ENCODE peak calls at places on chromosomes 4 and X, in ten cellular contexts. One of them, this sample, is unnamed.

GRCh38 chr4:70632028-70632427 is 3.5 kb downstream of the ENAM start:
- DNase-seq in RPMI8226: no peak
- DNase-seq in stimulated activated CD4-positive, alpha-beta T cell treated with anti-CD3 and anti-CD28 coated beads, Interleukin-15, amount 100 ng/mL, for 1 hour: no peak
- DNase-seq in hepatocyte: no peak
- DNase-seq in lung microvascular endothelial cell: peak; percentile 47
- DNase-seq in OCI-M1: no peak
- DNase-seq in foreskin fibroblast: peak; percentile 21
- DNase-seq in WERI-Rb-1: no peak
- DNase-seq in ELF-1: no peak
- DNase-seq in fibroblast of lung: peak; percentile 39
- DNase-seq in this sample: no peak

GRCh38 chr4:55358668-55359067 is 12.6 kb downstream of the SRD5A3 start:
- DNase-seq in RPMI8226: no peak
- DNase-seq in stimulated activated CD4-positive, alpha-beta T cell treated with anti-CD3 and anti-CD28 coated beads, Interleukin-15, amount 100 ng/mL, for 1 hour: no peak
- DNase-seq in fibroblast of lung: peak; percentile 84
- DNase-seq in hepatocyte: no peak
- DNase-seq in lung microvascular endothelial cell: no peak
- DNase-seq in ELF-1: no peak
- DNase-seq in foreskin fibroblast: peak; percentile 73
- DNase-seq in WERI-Rb-1: no peak
- DNase-seq in OCI-M1: peak; percentile 74
- DNase-seq in this sample: peak; percentile 84

GRCh38 chrX:526295-527224 is 104.0 kb upstream of the SHOX start:
- DNase-seq in WERI-Rb-1: no peak
- DNase-seq in OCI-M1: no peak
- DNase-seq in RPMI8226: no peak
- DNase-seq in foreskin fibroblast: no peak
- DNase-seq in stimulated activated CD4-positive, alpha-beta T cell treated with anti-CD3 and anti-CD28 coated beads, Interleukin-15, amount 100 ng/mL, for 1 hour: no peak
- DNase-seq in ELF-1: peak; percentile 68
- DNase-seq in fibroblast of lung: no peak
- DNase-seq in lung microvascular endothelial cell: no peak
- DNase-seq in hepatocyte: peak; percentile 21
- DNase-seq in this sample: no peak

GRCh38 chr4:172127168-172127567 is 314.0 kb downstream of the GALNTL6 start:
- DNase-seq in RPMI8226: no peak
- DNase-seq in WERI-Rb-1: no peak
- DNase-seq in stimulated activated CD4-positive, alpha-beta T cell treated with anti-CD3 and anti-CD28 coated beads, Interleukin-15, amount 100 ng/mL, for 1 hour: no peak
- DNase-seq in foreskin fibroblast: no peak
- DNase-seq in OCI-M1: no peak
- DNase-seq in hepatocyte: no peak
- DNase-seq in fibroblast of lung: no peak
- DNase-seq in ELF-1: no peak
- DNase-seq in lung microvascular endothelial cell: no peak
- DNase-seq in this sample: no peak

GRCh38 chr4:87092389-87093141 is 127.9 kb downstream of the KLHL8 start:
- DNase-seq in OCI-M1: peak; percentile 71
- DNase-seq in ELF-1: no peak
- DNase-seq in foreskin fibroblast: peak; percentile 94
- DNase-seq in RPMI8226: peak; percentile 22
- DNase-seq in hepatocyte: peak; percentile 82
- DNase-seq in stimulated activated CD4-positive, alpha-beta T cell treated with anti-CD3 and anti-CD28 coated beads, Interleukin-15, amount 100 ng/mL, for 1 hour: no peak
- DNase-seq in WERI-Rb-1: no peak
- DNase-seq in lung microvascular endothelial cell: peak; percentile 67
- DNase-seq in fibroblast of lung: peak; percentile 82
- DNase-seq in this sample: peak; percentile 55

GRCh38 chr4:156553659-156554058 is 417.9 kb downstream of the PDGFC start:
- DNase-seq in OCI-M1: peak; percentile 67
- DNase-seq in ELF-1: no peak
- DNase-seq in hepatocyte: no peak
- DNase-seq in WERI-Rb-1: no peak
- DNase-seq in lung microvascular endothelial cell: no peak
- DNase-seq in foreskin fibroblast: no peak
- DNase-seq in RPMI8226: no peak
- DNase-seq in fibroblast of lung: no peak
- DNase-seq in stimulated activated CD4-positive, alpha-beta T cell treated with anti-CD3 and anti-CD28 coated beads, Interleukin-15, amount 100 ng/mL, for 1 hour: no peak
- DNase-seq in this sample: no peak

GRCh38 chr4:6329478-6330383 is 60.1 kb downstream of the WFS1 start:
- DNase-seq in OCI-M1: no peak
- DNase-seq in WERI-Rb-1: no peak
- DNase-seq in lung microvascular endothelial cell: no peak
- DNase-seq in ELF-1: no peak
- DNase-seq in RPMI8226: no peak
- DNase-seq in foreskin fibroblast: no peak
- DNase-seq in fibroblast of lung: no peak
- DNase-seq in hepatocyte: no peak
- DNase-seq in stimulated activated CD4-positive, alpha-beta T cell treated with anti-CD3 and anti-CD28 coated beads, Interleukin-15, amount 100 ng/mL, for 1 hour: no peak
- DNase-seq in this sample: no peak

GRCh38 chrX:103585421-103586313 is at the start of gene TCEAL4:
- DNase-seq in foreskin fibroblast: no peak
- DNase-seq in lung microvascular endothelial cell: peak; percentile 56
- DNase-seq in fibroblast of lung: peak; percentile 23
- DNase-seq in ELF-1: peak; percentile 53
- DNase-seq in hepatocyte: peak; percentile 74
- DNase-seq in WERI-Rb-1: peak; percentile 47
- DNase-seq in OCI-M1: peak; percentile 44
- DNase-seq in RPMI8226: peak; percentile 49
- DNase-seq in stimulated activated CD4-positive, alpha-beta T cell treated with anti-CD3 and anti-CD28 coated beads, Interleukin-15, amount 100 ng/mL, for 1 hour: peak; percentile 24
- DNase-seq in this sample: no peak

GRCh38 chr4:183797445-183798248 is 107.5 kb upstream of the STOX2 start:
- DNase-seq in WERI-Rb-1: peak; percentile 71
- DNase-seq in stimulated activated CD4-positive, alpha-beta T cell treated with anti-CD3 and anti-CD28 coated beads, Interleukin-15, amount 100 ng/mL, for 1 hour: no peak
- DNase-seq in fibroblast of lung: peak; percentile 14
- DNase-seq in hepatocyte: peak; percentile 65
- DNase-seq in ELF-1: peak; percentile 65
- DNase-seq in OCI-M1: no peak
- DNase-seq in RPMI8226: no peak
- DNase-seq in foreskin fibroblast: peak; percentile 8
- DNase-seq in lung microvascular endothelial cell: peak; percentile 30
- DNase-seq in this sample: no peak

GRCh38 chr4:73450398-73451004 is 14.5 kb downstream of the AFP start:
- DNase-seq in hepatocyte: peak; percentile 25
- DNase-seq in ELF-1: peak; percentile 70
- DNase-seq in OCI-M1: no peak
- DNase-seq in stimulated activated CD4-positive, alpha-beta T cell treated with anti-CD3 and anti-CD28 coated beads, Interleukin-15, amount 100 ng/mL, for 1 hour: no peak
- DNase-seq in RPMI8226: no peak
- DNase-seq in WERI-Rb-1: peak; percentile 24
- DNase-seq in fibroblast of lung: peak; percentile 83
- DNase-seq in foreskin fibroblast: peak; percentile 68
- DNase-seq in lung microvascular endothelial cell: peak; percentile 13
- DNase-seq in this sample: peak; percentile 75

GRCh38 chrX:1442016-1442665 is 10.6 kb downstream of the ASMTL start:
- DNase-seq in foreskin fibroblast: no peak
- DNase-seq in fibroblast of lung: no peak
- DNase-seq in RPMI8226: no peak
- DNase-seq in WERI-Rb-1: peak; percentile 2
- DNase-seq in ELF-1: peak; percentile 1
- DNase-seq in stimulated activated CD4-positive, alpha-beta T cell treated with anti-CD3 and anti-CD28 coated beads, Interleukin-15, amount 100 ng/mL, for 1 hour: no peak
- DNase-seq in hepatocyte: no peak
- DNase-seq in OCI-M1: no peak
- DNase-seq in lung microvascular endothelial cell: no peak
- DNase-seq in this sample: no peak

GRCh38 chrX:37926700-37927099 is 79.3 kb upstream of the DYNLT3 start:
- DNase-seq in lung microvascular endothelial cell: peak; percentile 60
- DNase-seq in hepatocyte: peak; percentile 39
- DNase-seq in foreskin fibroblast: peak; percentile 5
- DNase-seq in RPMI8226: peak; percentile 8
- DNase-seq in WERI-Rb-1: no peak
- DNase-seq in OCI-M1: peak; percentile 64
- DNase-seq in stimulated activated CD4-positive, alpha-beta T cell treated with anti-CD3 and anti-CD28 coated beads, Interleukin-15, amount 100 ng/mL, for 1 hour: no peak
- DNase-seq in ELF-1: no peak
- DNase-seq in fibroblast of lung: peak; percentile 57
- DNase-seq in this sample: peak; percentile 15

GRCh38 chrX:74133156-74133796 is 170.7 kb upstream of the ZCCHC13 start:
- DNase-seq in WERI-Rb-1: no peak
- DNase-seq in hepatocyte: peak; percentile 86
- DNase-seq in stimulated activated CD4-positive, alpha-beta T cell treated with anti-CD3 and anti-CD28 coated beads, Interleukin-15, amount 100 ng/mL, for 1 hour: no peak
- DNase-seq in RPMI8226: peak; percentile 58
- DNase-seq in OCI-M1: peak; percentile 72
- DNase-seq in foreskin fibroblast: peak; percentile 28
- DNase-seq in lung microvascular endothelial cell: peak; percentile 81
- DNase-seq in fibroblast of lung: peak; percentile 79
- DNase-seq in ELF-1: peak; percentile 71
- DNase-seq in this sample: peak; percentile 43

GRCh38 chr4:21678711-21679110 is 269.9 kb downstream of the KCNIP4 start:
- DNase-seq in stimulated activated CD4-positive, alpha-beta T cell treated with anti-CD3 and anti-CD28 coated beads, Interleukin-15, amount 100 ng/mL, for 1 hour: no peak
- DNase-seq in WERI-Rb-1: no peak
- DNase-seq in hepatocyte: no peak
- DNase-seq in OCI-M1: no peak
- DNase-seq in ELF-1: no peak
- DNase-seq in fibroblast of lung: no peak
- DNase-seq in lung microvascular endothelial cell: no peak
- DNase-seq in foreskin fibroblast: no peak
- DNase-seq in RPMI8226: no peak
- DNase-seq in this sample: no peak

GRCh38 chr4:43816107-43816506 is 632.5 kb downstream of the KCTD8 start:
- DNase-seq in OCI-M1: no peak
- DNase-seq in stimulated activated CD4-positive, alpha-beta T cell treated with anti-CD3 and anti-CD28 coated beads, Interleukin-15, amount 100 ng/mL, for 1 hour: no peak
- DNase-seq in RPMI8226: no peak
- DNase-seq in fibroblast of lung: no peak
- DNase-seq in WERI-Rb-1: no peak
- DNase-seq in lung microvascular endothelial cell: no peak
- DNase-seq in ELF-1: no peak
- DNase-seq in hepatocyte: no peak
- DNase-seq in foreskin fibroblast: no peak
- DNase-seq in this sample: no peak

GRCh38 chr4:110681381-110681780 is 58.5 kb upstream of the PITX2 start:
- DNase-seq in foreskin fibroblast: no peak
- DNase-seq in RPMI8226: no peak
- DNase-seq in OCI-M1: peak; percentile 6
- DNase-seq in fibroblast of lung: no peak
- DNase-seq in hepatocyte: peak; percentile 24
- DNase-seq in WERI-Rb-1: no peak
- DNase-seq in ELF-1: peak; percentile 10
- DNase-seq in lung microvascular endothelial cell: no peak
- DNase-seq in stimulated activated CD4-positive, alpha-beta T cell treated with anti-CD3 and anti-CD28 coated beads, Interleukin-15, amount 100 ng/mL, for 1 hour: no peak
- DNase-seq in this sample: no peak

GRCh38 chr4:185004562-185005208 is 13.6 kb upstream of the HELT start:
- DNase-seq in hepatocyte: no peak
- DNase-seq in stimulated activated CD4-positive, alpha-beta T cell treated with anti-CD3 and anti-CD28 coated beads, Interleukin-15, amount 100 ng/mL, for 1 hour: no peak
- DNase-seq in RPMI8226: no peak
- DNase-seq in WERI-Rb-1: peak; percentile 78
- DNase-seq in ELF-1: peak; percentile 58
- DNase-seq in lung microvascular endothelial cell: no peak
- DNase-seq in OCI-M1: no peak
- DNase-seq in foreskin fibroblast: no peak
- DNase-seq in fibroblast of lung: no peak
- DNase-seq in this sample: no peak

GRCh38 chrX:49978191-49978590 is 55.8 kb downstream of the CLCN5 start:
- DNase-seq in foreskin fibroblast: no peak
- DNase-seq in RPMI8226: no peak
- DNase-seq in fibroblast of lung: no peak
- DNase-seq in ELF-1: no peak
- DNase-seq in stimulated activated CD4-positive, alpha-beta T cell treated with anti-CD3 and anti-CD28 coated beads, Interleukin-15, amount 100 ng/mL, for 1 hour: no peak
- DNase-seq in lung microvascular endothelial cell: peak; percentile 31
- DNase-seq in WERI-Rb-1: no peak
- DNase-seq in hepatocyte: no peak
- DNase-seq in OCI-M1: no peak
- DNase-seq in this sample: no peak

GRCh38 chrX:153863251-153863991 is 22.6 kb downstream of the L1CAM start:
- DNase-seq in WERI-Rb-1: peak; percentile 23
- DNase-seq in ELF-1: no peak
- DNase-seq in fibroblast of lung: no peak
- DNase-seq in lung microvascular endothelial cell: no peak
- DNase-seq in hepatocyte: no peak
- DNase-seq in OCI-M1: no peak
- DNase-seq in foreskin fibroblast: no peak
- DNase-seq in RPMI8226: no peak
- DNase-seq in stimulated activated CD4-positive, alpha-beta T cell treated with anti-CD3 and anti-CD28 coated beads, Interleukin-15, amount 100 ng/mL, for 1 hour: no peak
- DNase-seq in this sample: no peak

GRCh38 chr4:925771-926500 is 6.2 kb downstream of the GAK start:
- DNase-seq in OCI-M1: no peak
- DNase-seq in hepatocyte: no peak
- DNase-seq in WERI-Rb-1: no peak
- DNase-seq in lung microvascular endothelial cell: no peak
- DNase-seq in ELF-1: no peak
- DNase-seq in stimulated activated CD4-positive, alpha-beta T cell treated with anti-CD3 and anti-CD28 coated beads, Interleukin-15, amount 100 ng/mL, for 1 hour: no peak
- DNase-seq in fibroblast of lung: no peak
- DNase-seq in RPMI8226: no peak
- DNase-seq in foreskin fibroblast: no peak
- DNase-seq in this sample: no peak

GRCh38 chr4:122746485-122746965 is 14.0 kb downstream of the BBS12 start:
- DNase-seq in lung microvascular endothelial cell: no peak
- DNase-seq in foreskin fibroblast: peak; percentile 40
- DNase-seq in fibroblast of lung: no peak
- DNase-seq in RPMI8226: no peak
- DNase-seq in hepatocyte: no peak
- DNase-seq in ELF-1: no peak
- DNase-seq in stimulated activated CD4-positive, alpha-beta T cell treated with anti-CD3 and anti-CD28 coated beads, Interleukin-15, amount 100 ng/mL, for 1 hour: no peak
- DNase-seq in WERI-Rb-1: no peak
- DNase-seq in OCI-M1: peak; percentile 69
- DNase-seq in this sample: no peak

GRCh38 chr4:24203896-24204295 is 314.0 kb upstream of the PPARGC1A start:
- DNase-seq in stimulated activated CD4-positive, alpha-beta T cell treated with anti-CD3 and anti-CD28 coated beads, Interleukin-15, amount 100 ng/mL, for 1 hour: no peak
- DNase-seq in OCI-M1: no peak
- DNase-seq in WERI-Rb-1: no peak
- DNase-seq in hepatocyte: no peak
- DNase-seq in fibroblast of lung: peak; percentile 42
- DNase-seq in lung microvascular endothelial cell: no peak
- DNase-seq in RPMI8226: no peak
- DNase-seq in foreskin fibroblast: no peak
- DNase-seq in ELF-1: no peak
- DNase-seq in this sample: no peak

GRCh38 chrX:53930513-53931380 is 113.5 kb downstream of the PHF8 start:
- DNase-seq in hepatocyte: peak; percentile 10
- DNase-seq in foreskin fibroblast: no peak
- DNase-seq in lung microvascular endothelial cell: no peak
- DNase-seq in WERI-Rb-1: no peak
- DNase-seq in stimulated activated CD4-positive, alpha-beta T cell treated with anti-CD3 and anti-CD28 coated beads, Interleukin-15, amount 100 ng/mL, for 1 hour: no peak
- DNase-seq in RPMI8226: no peak
- DNase-seq in fibroblast of lung: peak; percentile 74
- DNase-seq in OCI-M1: peak; percentile 39
- DNase-seq in ELF-1: peak; percentile 7
- DNase-seq in this sample: no peak

GRCh38 chr4:82017680-82018079 is 356.1 kb downstream of the HNRNPD start:
- DNase-seq in ELF-1: no peak
- DNase-seq in WERI-Rb-1: no peak
- DNase-seq in foreskin fibroblast: peak; percentile 1
- DNase-seq in lung microvascular endothelial cell: peak; percentile 41
- DNase-seq in hepatocyte: peak; percentile 68
- DNase-seq in OCI-M1: peak; percentile 55
- DNase-seq in RPMI8226: peak; percentile 40
- DNase-seq in fibroblast of lung: peak; percentile 21
- DNase-seq in stimulated activated CD4-positive, alpha-beta T cell treated with anti-CD3 and anti-CD28 coated beads, Interleukin-15, amount 100 ng/mL, for 1 hour: no peak
- DNase-seq in this sample: peak; percentile 2

GRCh38 chr4:141807073-141807472 is 170.7 kb downstream of the IL15 start:
- DNase-seq in hepatocyte: no peak
- DNase-seq in stimulated activated CD4-positive, alpha-beta T cell treated with anti-CD3 and anti-CD28 coated beads, Interleukin-15, amount 100 ng/mL, for 1 hour: no peak
- DNase-seq in foreskin fibroblast: peak; percentile 40
- DNase-seq in OCI-M1: no peak
- DNase-seq in fibroblast of lung: peak; percentile 52
- DNase-seq in lung microvascular endothelial cell: no peak
- DNase-seq in ELF-1: no peak
- DNase-seq in RPMI8226: no peak
- DNase-seq in WERI-Rb-1: no peak
- DNase-seq in this sample: no peak

GRCh38 chrX:65034292-65034640 is 58.0 kb upstream of the ZC4H2 start:
- DNase-seq in RPMI8226: no peak
- DNase-seq in ELF-1: no peak
- DNase-seq in foreskin fibroblast: no peak
- DNase-seq in hepatocyte: no peak
- DNase-seq in lung microvascular endothelial cell: no peak
- DNase-seq in fibroblast of lung: no peak
- DNase-seq in OCI-M1: no peak
- DNase-seq in WERI-Rb-1: no peak
- DNase-seq in stimulated activated CD4-positive, alpha-beta T cell treated with anti-CD3 and anti-CD28 coated beads, Interleukin-15, amount 100 ng/mL, for 1 hour: no peak
- DNase-seq in this sample: no peak

GRCh38 chr4:78864405-78865024 is 74.7 kb downstream of the PAQR3 start:
- DNase-seq in fibroblast of lung: peak; percentile 92
- DNase-seq in foreskin fibroblast: peak; percentile 61
- DNase-seq in hepatocyte: peak; percentile 83
- DNase-seq in WERI-Rb-1: no peak
- DNase-seq in ELF-1: no peak
- DNase-seq in lung microvascular endothelial cell: peak; percentile 90
- DNase-seq in OCI-M1: peak; percentile 83
- DNase-seq in RPMI8226: peak; percentile 58
- DNase-seq in stimulated activated CD4-positive, alpha-beta T cell treated with anti-CD3 and anti-CD28 coated beads, Interleukin-15, amount 100 ng/mL, for 1 hour: no peak
- DNase-seq in this sample: peak; percentile 43

GRCh38 chr4:114136067-114136466 is 156.6 kb upstream of the ARSJ start:
- DNase-seq in hepatocyte: no peak
- DNase-seq in ELF-1: no peak
- DNase-seq in WERI-Rb-1: no peak
- DNase-seq in foreskin fibroblast: no peak
- DNase-seq in fibroblast of lung: peak; percentile 15
- DNase-seq in stimulated activated CD4-positive, alpha-beta T cell treated with anti-CD3 and anti-CD28 coated beads, Interleukin-15, amount 100 ng/mL, for 1 hour: no peak
- DNase-seq in RPMI8226: no peak
- DNase-seq in OCI-M1: peak; percentile 11
- DNase-seq in lung microvascular endothelial cell: no peak
- DNase-seq in this sample: peak; percentile 2